ENCODE peak calls at places on chromosomes 7 and 10, in nine cellular contexts. B, Z, O, T, V, U, D, A and W are unnamed samples.

GRCh38 chr7:38831262-38831661 is 77.7 kb downstream of the VPS41 start:
- DNase-seq in B (no peak), U (no peak), Z (peak), T (no peak), A (no peak), V (no peak), O (no peak), D (no peak), W (no peak)

GRCh38 chr10:117668351-117669008 is 125.9 kb downstream of the EMX2 start:
- DNase-seq in V (no peak), U (no peak), Z (no peak), A (no peak), O (no peak), T (no peak), D (no peak), B (no peak), W (no peak)

GRCh38 chr7:33678675-33679335 is 226.5 kb upstream of the BMPER start:
- DNase-seq in T (no peak), A (no peak), B (no peak), O (no peak), Z (no peak), V (no peak), U (no peak), D (no peak), W (peak)

GRCh38 chr10:100006241-100006886 is 3.4 kb downstream of the DNMBP start:
- DNase-seq in U (peak), T (no peak), A (no peak), D (peak), V (no peak), O (no peak), B (no peak), Z (peak), W (peak)

GRCh38 chr10:99908512-99908911 is 101.2 kb downstream of the DNMBP start:
- DNase-seq in T (no peak), B (no peak), V (no peak), A (no peak), Z (no peak), O (no peak), U (no peak), D (peak), W (no peak)

GRCh38 chr7:66353547-66353946 is 148.4 kb downstream of the TPST1 start:
- DNase-seq in Z (no peak), B (no peak), V (no peak), U (no peak), A (no peak), T (no peak), O (no peak), D (peak), W (no peak)

GRCh38 chr7:105587899-105588690 is 6.8 kb upstream of the EFCAB10 start:
- DNase-seq in U (no peak), T (peak), V (no peak), B (no peak), D (peak), A (no peak), Z (no peak), O (no peak), W (no peak)

GRCh38 chr10:38730076-38730475 is 635.9 kb downstream of the ZNF37A start:
- DNase-seq in O (no peak), B (no peak), Z (no peak), V (no peak), U (no peak), D (no peak), T (no peak), A (no peak), W (no peak)

GRCh38 chr10:26334932-26335573 is 103.1 kb upstream of the APBB1IP start:
- DNase-seq in T (peak), B (no peak), O (peak), U (peak), A (peak), D (peak), Z (peak), V (peak), W (peak)

GRCh38 chr7:80584778-80585177 is 53.7 kb upstream of the CD36 start:
- DNase-seq in O (no peak), V (no peak), A (no peak), B (no peak), T (no peak), D (peak), Z (peak), U (no peak), W (peak)

GRCh38 chr10:77946084-77946483 is 19.5 kb upstream of the DLG5 start:
- DNase-seq in U (no peak), V (no peak), B (no peak), D (peak), Z (peak), A (no peak), T (no peak), O (no peak), W (no peak)

GRCh38 chr10:71816931-71817631 is 34.0 kb downstream of the PSAP start:
- DNase-seq in U (no peak), B (no peak), V (no peak), O (no peak), A (peak), Z (no peak), T (no peak), D (no peak), W (no peak)

GRCh38 chr7:19106308-19107141 is 10.9 kb downstream of the TWIST1 start:
- DNase-seq in V (no peak), A (peak), T (no peak), D (peak), Z (no peak), O (no peak), U (peak), B (no peak), W (peak)

GRCh38 chr10:78981257-78981969 is 87.4 kb upstream of the ZMIZ1 start:
- DNase-seq in T (no peak), Z (no peak), O (no peak), V (no peak), U (no peak), B (peak), D (no peak), A (no peak), W (no peak)

GRCh38 chr10:111758593-111758992 is 425.0 kb downstream of the GPAM start:
- DNase-seq in O (no peak), V (no peak), T (no peak), Z (no peak), D (no peak), U (no peak), B (no peak), A (no peak), W (no peak)

GRCh38 chr10:33233635-33234034 is 100.8 kb downstream of the NRP1 start:
- DNase-seq in T (no peak), D (no peak), O (no peak), A (no peak), Z (no peak), V (no peak), U (no peak), B (no peak), W (no peak)

GRCh38 chr7:40001649-40002048 is 51.6 kb downstream of the CDK13 start:
- DNase-seq in T (no peak), V (no peak), D (no peak), O (no peak), A (no peak), Z (no peak), B (no peak), U (no peak), W (no peak)

GRCh38 chr10:101889256-101890210 is 45.9 kb upstream of the KCNIP2 start:
- DNase-seq in T (peak), V (peak), B (peak), Z (peak), O (peak), D (peak), A (peak), U (peak), W (peak)

GRCh38 chr7:42400373-42400772 is 163.4 kb upstream of the GLI3 start:
- DNase-seq in Z (no peak), U (no peak), O (no peak), B (no peak), D (no peak), V (no peak), A (no peak), T (no peak), W (no peak)

GRCh38 chr10:117249493-117250093 is 8.7 kb downstream of the SLC18A2 start:
- DNase-seq in O (no peak), A (no peak), U (no peak), Z (no peak), D (no peak), B (no peak), T (no peak), V (no peak), W (no peak)

GRCh38 chr7:111954056-111954455 is 252.1 kb downstream of the DOCK4 start:
- DNase-seq in D (no peak), T (no peak), U (no peak), V (no peak), O (no peak), Z (no peak), A (no peak), B (no peak), W (no peak)

GRCh38 chr10:105986896-105987638 is 1177.4 kb downstream of the SORCS1 start:
- DNase-seq in B (no peak), A (no peak), Z (no peak), D (no peak), U (no peak), O (no peak), T (no peak), V (no peak), W (no peak)